ENCODE peak calls at places on chromosomes 5 and 9, in six cellular contexts. Y is natural killer cell; X is NCI-H2081; N is stimulated activated CD8-positive, alpha-beta memory T cell treated with anti-CD3 and anti-CD28 coated beads, Interleukin-4, amount 100 ng/mL, for 1 hour; V is KBM-7; U is stimulated activated naive CD8-positive, alpha-beta T cell treated with anti-CD3 and anti-CD28 coated beads, Interleukin-15, Interleukin-2, amounts not matched to agents 100 U/mL and 50 U/mL, for 24 hours. E is an unnamed sample.

GRCh38 chr9:93026640-93027039 is 31.9 kb upstream of the SUSD3 start:
- DNase-seq in N (no peak), Y (no peak), U (no peak), X (no peak), V (no peak), E (no peak)

GRCh38 chr9:17472126-17472525 is 106.7 kb upstream of the SH3GL2 start:
- DNase-seq in X (no peak), U (no peak), V (no peak), Y (no peak), N (no peak), E (no peak)

GRCh38 chr9:105993051-105993854 is 298.9 kb downstream of the TMEM38B start:
- DNase-seq in U (no peak), X (no peak), V (no peak), N (no peak), Y (no peak), E (no peak)

GRCh38 chr9:93187047-93187446 is 3.1 kb downstream of the WNK2 start:
- DNase-seq in X (no peak), N (no peak), V (no peak), U (no peak), Y (no peak), E (no peak)

GRCh38 chr5:172010278-172010677 is 3.8 kb upstream of the FBXW11 start:
- DNase-seq in Y (no peak), X (peak; percentile 45), U (no peak), V (peak; percentile 39), N (no peak), E (peak; percentile 23)

GRCh38 chr5:66494437-66494836 is 101.8 kb upstream of the MAST4 start:
- DNase-seq in X (no peak), V (peak; percentile 2), N (no peak), Y (no peak), U (peak; percentile 9), E (no peak)

GRCh38 chr9:109830587-109830986 is 50.6 kb downstream of the PALM2AKAP2 start:
- DNase-seq in X (no peak), Y (no peak), U (no peak), V (no peak), N (no peak), E (no peak)

GRCh38 chr5:59001154-59001553 is 418.3 kb downstream of the RAB3C start:
- DNase-seq in N (no peak), V (no peak), X (no peak), Y (no peak), U (no peak), E (no peak)

GRCh38 chr9:38198140-38198539 is 129.1 kb upstream of the SHB start:
- DNase-seq in X (no peak), N (no peak), Y (no peak), V (no peak), U (no peak), E (no peak)

GRCh38 chr5:74624931-74625505 is 15.5 kb downstream of the ENC1 start:
- DNase-seq in N (no peak), X (no peak), U (no peak), Y (no peak), V (no peak), E (no peak)

GRCh38 chr5:68465133-68465532 is 249.6 kb downstream of the PIK3R1 start:
- DNase-seq in U (peak; percentile 51), Y (no peak), V (no peak), N (no peak), X (no peak), E (no peak)

GRCh38 chr9:25658587-25658986 is 19.7 kb downstream of the TUSC1 start:
- DNase-seq in V (no peak), X (no peak), Y (no peak), U (no peak), N (no peak), E (no peak)

GRCh38 chr9:130042931-130043653 is at the start of gene FNBP1:
- DNase-seq in N (peak; percentile 63), U (peak; percentile 84), Y (peak; percentile 80), V (peak; percentile 69), X (peak; percentile 79), E (peak; percentile 70)

GRCh38 chr9:136852664-136853595 is 784 bp downstream of the MAMDC4 start:
- DNase-seq in N (no peak), V (no peak), Y (no peak), X (no peak), U (no peak), E (no peak)

GRCh38 chr5:73796164-73797141 is 170.5 kb downstream of the ARHGEF28 start:
- DNase-seq in U (peak; percentile 13), X (peak; percentile 29), N (no peak), V (peak; percentile 15), Y (no peak), E (no peak)